ENCODE peak calls at places on chromosomes 13 and 19, in five cellular contexts. P, U, W, K and M are unnamed samples.

GRCh38 chr19:3285647-3286176 is 61.3 kb downstream of the CELF5 start:
- DNase-seq in P (peak), U (no peak), W (no peak), K (no peak), M (no peak)

GRCh38 chr19:47124937-47125668 is 5.5 kb upstream of the SAE1 start:
- DNase-seq in P (no peak), U (peak), W (no peak), K (peak), M (peak)

GRCh38 chr13:67223024-67223423 is 7.1 kb downstream of the PCDH9 start:
- DNase-seq in P (no peak), U (no peak), W (no peak), K (peak), M (peak)

GRCh38 chr13:50574731-50575130 is 268.8 kb downstream of the DLEU7 start:
- DNase-seq in P (no peak), U (no peak), W (no peak), K (no peak), M (no peak)

GRCh38 chr19:35793381-35794165 is 18.2 kb downstream of the ARHGAP33 start:
- DNase-seq in P (no peak), U (no peak), W (no peak), K (peak), M (no peak)

GRCh38 chr13:37618554-37618953 is 20.0 kb upstream of the POSTN start:
- DNase-seq in P (no peak), U (no peak), W (peak), K (peak), M (no peak)

GRCh38 chr19:44603201-44603945 is 10.0 kb upstream of the IGSF23 start:
- DNase-seq in P (no peak), U (no peak), W (peak), K (peak), M (no peak)

GRCh38 chr19:38733241-38733492 is 11.1 kb downstream of the CAPN12 start:
- DNase-seq in P (no peak), U (no peak), W (no peak), K (no peak), M (no peak)

GRCh38 chr13:93746589-93746988 is 520.0 kb downstream of the GPC6 start:
- DNase-seq in P (no peak), U (no peak), W (no peak), K (no peak), M (no peak)

GRCh38 chr13:113863511-113864302 is at the start of gene GAS6:
- DNase-seq in P (no peak), U (peak), W (no peak), K (peak), M (peak)

GRCh38 chr13:90891329-90891728 is 456.2 kb upstream of the MIR17HG start:
- DNase-seq in P (no peak), U (no peak), W (no peak), K (no peak), M (no peak)

GRCh38 chr13:40362502-40362901 is 303.9 kb downstream of the FOXO1 start:
- DNase-seq in P (no peak), U (no peak), W (no peak), K (no peak), M (no peak)

GRCh38 chr13:102977471-102977870 is 88.7 kb downstream of the SLC10A2 start:
- DNase-seq in P (no peak), U (no peak), W (no peak), K (no peak), M (no peak)

GRCh38 chr13:50208826-50209335 is 193.6 kb downstream of the KCNRG start:
- DNase-seq in P (no peak), U (peak), W (peak), K (peak), M (peak)

GRCh38 chr13:113857531-113858195 is 6.2 kb downstream of the GAS6 start:
- DNase-seq in P (no peak), U (no peak), W (no peak), K (no peak), M (no peak)

GRCh38 chr13:48155850-48156249 is 60.9 kb upstream of the MED4 start:
- DNase-seq in P (no peak), U (peak), W (peak), K (peak), M (peak)

GRCh38 chr19:46737761-46738171 is 8.1 kb upstream of the FKRP start:
- DNase-seq in P (no peak), U (no peak), W (no peak), K (no peak), M (no peak)